ENCODE peak calls at places on chromosome 22, in six cellular contexts. One of them, this sample, is unnamed.

GRCh38 chr22:50437511-50438304 is 37.1 kb downstream of the SBF1 start:
- DNase-seq in ACHN: no peak
- DNase-seq in LHCN-M2: no peak
- DNase-seq in HFFc6: no peak
- DNase-seq in stimulated activated CD4-positive, alpha-beta T cell treated with anti-CD3 and anti-CD28 coated beads, Interleukin-1b, Interleukin-23, amount 100 ng/mL, for 4 hours: no peak
- DNase-seq in NCI-H1417: no peak
- DNase-seq in this sample: no peak

GRCh38 chr22:20217563-20217962 is 50.6 kb downstream of the RTN4R start:
- DNase-seq in ACHN: no peak
- DNase-seq in LHCN-M2: no peak
- DNase-seq in HFFc6: no peak
- DNase-seq in stimulated activated CD4-positive, alpha-beta T cell treated with anti-CD3 and anti-CD28 coated beads, Interleukin-1b, Interleukin-23, amount 100 ng/mL, for 4 hours: no peak
- DNase-seq in NCI-H1417: no peak
- DNase-seq in this sample: no peak

GRCh38 chr22:48154169-48154942 is 1391.9 kb downstream of the TBC1D22A start:
- DNase-seq in ACHN: no peak
- DNase-seq in LHCN-M2: no peak
- DNase-seq in HFFc6: no peak
- DNase-seq in stimulated activated CD4-positive, alpha-beta T cell treated with anti-CD3 and anti-CD28 coated beads, Interleukin-1b, Interleukin-23, amount 100 ng/mL, for 4 hours: no peak
- DNase-seq in NCI-H1417: no peak
- DNase-seq in this sample: no peak

GRCh38 chr22:36022162-36022561 is 6.5 kb downstream of the RBFOX2 start:
- DNase-seq in ACHN: no peak
- DNase-seq in LHCN-M2: peak
- DNase-seq in HFFc6: peak
- DNase-seq in stimulated activated CD4-positive, alpha-beta T cell treated with anti-CD3 and anti-CD28 coated beads, Interleukin-1b, Interleukin-23, amount 100 ng/mL, for 4 hours: no peak
- DNase-seq in NCI-H1417: no peak
- DNase-seq in this sample: no peak

GRCh38 chr22:42410708-42411107 is 21.5 kb downstream of the NFAM1 start:
- DNase-seq in ACHN: no peak
- DNase-seq in LHCN-M2: no peak
- DNase-seq in HFFc6: no peak
- DNase-seq in stimulated activated CD4-positive, alpha-beta T cell treated with anti-CD3 and anti-CD28 coated beads, Interleukin-1b, Interleukin-23, amount 100 ng/mL, for 4 hours: no peak
- DNase-seq in NCI-H1417: no peak
- DNase-seq in this sample: no peak

GRCh38 chr22:37353839-37354238 is 71.5 kb downstream of the CYTH4 start:
- DNase-seq in ACHN: peak
- DNase-seq in LHCN-M2: peak
- DNase-seq in HFFc6: no peak
- DNase-seq in stimulated activated CD4-positive, alpha-beta T cell treated with anti-CD3 and anti-CD28 coated beads, Interleukin-1b, Interleukin-23, amount 100 ng/mL, for 4 hours: no peak
- DNase-seq in NCI-H1417: no peak
- DNase-seq in this sample: peak

GRCh38 chr22:38719196-38719595 is 13.5 kb downstream of the GTPBP1 start:
- DNase-seq in ACHN: no peak
- DNase-seq in LHCN-M2: no peak
- DNase-seq in HFFc6: no peak
- DNase-seq in stimulated activated CD4-positive, alpha-beta T cell treated with anti-CD3 and anti-CD28 coated beads, Interleukin-1b, Interleukin-23, amount 100 ng/mL, for 4 hours: no peak
- DNase-seq in NCI-H1417: no peak
- DNase-seq in this sample: no peak

GRCh38 chr22:32685527-32685926 is 116.0 kb upstream of the TIMP3 start:
- DNase-seq in ACHN: no peak
- DNase-seq in LHCN-M2: no peak
- DNase-seq in HFFc6: no peak
- DNase-seq in stimulated activated CD4-positive, alpha-beta T cell treated with anti-CD3 and anti-CD28 coated beads, Interleukin-1b, Interleukin-23, amount 100 ng/mL, for 4 hours: no peak
- DNase-seq in NCI-H1417: no peak
- DNase-seq in this sample: no peak

GRCh38 chr22:36767035-36767775 is 8.7 kb downstream of the IFT27 start:
- DNase-seq in ACHN: no peak
- DNase-seq in LHCN-M2: no peak
- DNase-seq in HFFc6: no peak
- DNase-seq in stimulated activated CD4-positive, alpha-beta T cell treated with anti-CD3 and anti-CD28 coated beads, Interleukin-1b, Interleukin-23, amount 100 ng/mL, for 4 hours: no peak
- DNase-seq in NCI-H1417: no peak
- DNase-seq in this sample: no peak

GRCh38 chr22:45742866-45743450 is 71.3 kb downstream of the ATXN10 start:
- DNase-seq in ACHN: no peak
- DNase-seq in LHCN-M2: peak
- DNase-seq in HFFc6: no peak
- DNase-seq in stimulated activated CD4-positive, alpha-beta T cell treated with anti-CD3 and anti-CD28 coated beads, Interleukin-1b, Interleukin-23, amount 100 ng/mL, for 4 hours: no peak
- DNase-seq in NCI-H1417: no peak
- DNase-seq in this sample: no peak

GRCh38 chr22:26021516-26021915 is 147.7 kb upstream of the SEZ6L start:
- DNase-seq in ACHN: no peak
- DNase-seq in LHCN-M2: no peak
- DNase-seq in HFFc6: no peak
- DNase-seq in stimulated activated CD4-positive, alpha-beta T cell treated with anti-CD3 and anti-CD28 coated beads, Interleukin-1b, Interleukin-23, amount 100 ng/mL, for 4 hours: no peak
- DNase-seq in NCI-H1417: no peak
- DNase-seq in this sample: no peak

GRCh38 chr22:48685767-48686166 is 1141.9 kb downstream of the BRD1 start:
- DNase-seq in ACHN: no peak
- DNase-seq in LHCN-M2: no peak
- DNase-seq in HFFc6: no peak
- DNase-seq in stimulated activated CD4-positive, alpha-beta T cell treated with anti-CD3 and anti-CD28 coated beads, Interleukin-1b, Interleukin-23, amount 100 ng/mL, for 4 hours: no peak
- DNase-seq in NCI-H1417: no peak
- DNase-seq in this sample: no peak

GRCh38 chr22:41966607-41967240 is 2.5 kb upstream of the SEPTIN3 start:
- DNase-seq in ACHN: peak
- DNase-seq in LHCN-M2: peak
- DNase-seq in HFFc6: peak
- DNase-seq in stimulated activated CD4-positive, alpha-beta T cell treated with anti-CD3 and anti-CD28 coated beads, Interleukin-1b, Interleukin-23, amount 100 ng/mL, for 4 hours: no peak
- DNase-seq in NCI-H1417: no peak
- DNase-seq in this sample: peak

GRCh38 chr22:40857309-40857851 is 432 bp downstream of the XPNPEP3 start:
- DNase-seq in ACHN: peak
- DNase-seq in LHCN-M2: no peak
- DNase-seq in HFFc6: no peak
- DNase-seq in stimulated activated CD4-positive, alpha-beta T cell treated with anti-CD3 and anti-CD28 coated beads, Interleukin-1b, Interleukin-23, amount 100 ng/mL, for 4 hours: no peak
- DNase-seq in NCI-H1417: no peak
- DNase-seq in this sample: no peak

GRCh38 chr22:31676700-31677099 is 14.7 kb upstream of the PISD start:
- DNase-seq in ACHN: peak
- DNase-seq in LHCN-M2: peak
- DNase-seq in HFFc6: peak
- DNase-seq in stimulated activated CD4-positive, alpha-beta T cell treated with anti-CD3 and anti-CD28 coated beads, Interleukin-1b, Interleukin-23, amount 100 ng/mL, for 4 hours: peak
- DNase-seq in NCI-H1417: peak
- DNase-seq in this sample: no peak

GRCh38 chr22:46993626-46994025 is 231.2 kb downstream of the TBC1D22A start:
- DNase-seq in ACHN: no peak
- DNase-seq in LHCN-M2: no peak
- DNase-seq in HFFc6: no peak
- DNase-seq in stimulated activated CD4-positive, alpha-beta T cell treated with anti-CD3 and anti-CD28 coated beads, Interleukin-1b, Interleukin-23, amount 100 ng/mL, for 4 hours: no peak
- DNase-seq in NCI-H1417: no peak
- DNase-seq in this sample: no peak

GRCh38 chr22:50703726-50704509 is 31.3 kb downstream of the SHANK3 start:
- DNase-seq in ACHN: no peak
- DNase-seq in LHCN-M2: no peak
- DNase-seq in HFFc6: no peak
- DNase-seq in stimulated activated CD4-positive, alpha-beta T cell treated with anti-CD3 and anti-CD28 coated beads, Interleukin-1b, Interleukin-23, amount 100 ng/mL, for 4 hours: no peak
- DNase-seq in NCI-H1417: no peak
- DNase-seq in this sample: no peak

GRCh38 chr22:19497245-19497644 is 17.5 kb downstream of the CDC45 start:
- DNase-seq in ACHN: no peak
- DNase-seq in LHCN-M2: peak
- DNase-seq in HFFc6: peak
- DNase-seq in stimulated activated CD4-positive, alpha-beta T cell treated with anti-CD3 and anti-CD28 coated beads, Interleukin-1b, Interleukin-23, amount 100 ng/mL, for 4 hours: no peak
- DNase-seq in NCI-H1417: no peak
- DNase-seq in this sample: peak

GRCh38 chr22:32701021-32701420 is 100.5 kb upstream of the TIMP3 start:
- DNase-seq in ACHN: no peak
- DNase-seq in LHCN-M2: no peak
- DNase-seq in HFFc6: no peak
- DNase-seq in stimulated activated CD4-positive, alpha-beta T cell treated with anti-CD3 and anti-CD28 coated beads, Interleukin-1b, Interleukin-23, amount 100 ng/mL, for 4 hours: no peak
- DNase-seq in NCI-H1417: no peak
- DNase-seq in this sample: no peak

GRCh38 chr22:42340695-42341383 is 70.4 kb upstream of the TCF20 start:
- DNase-seq in ACHN: no peak
- DNase-seq in LHCN-M2: no peak
- DNase-seq in HFFc6: no peak
- DNase-seq in stimulated activated CD4-positive, alpha-beta T cell treated with anti-CD3 and anti-CD28 coated beads, Interleukin-1b, Interleukin-23, amount 100 ng/mL, for 4 hours: no peak
- DNase-seq in NCI-H1417: peak
- DNase-seq in this sample: no peak

GRCh38 chr22:37187552-37187890 is 526 bp downstream of the C1QTNF6 start:
- DNase-seq in ACHN: peak
- DNase-seq in LHCN-M2: peak
- DNase-seq in HFFc6: peak
- DNase-seq in stimulated activated CD4-positive, alpha-beta T cell treated with anti-CD3 and anti-CD28 coated beads, Interleukin-1b, Interleukin-23, amount 100 ng/mL, for 4 hours: no peak
- DNase-seq in NCI-H1417: no peak
- DNase-seq in this sample: peak

GRCh38 chr22:40603088-40603605 is 33.4 kb downstream of the MRTFA start:
- DNase-seq in ACHN: no peak
- DNase-seq in LHCN-M2: peak
- DNase-seq in HFFc6: peak
- DNase-seq in stimulated activated CD4-positive, alpha-beta T cell treated with anti-CD3 and anti-CD28 coated beads, Interleukin-1b, Interleukin-23, amount 100 ng/mL, for 4 hours: no peak
- DNase-seq in NCI-H1417: no peak
- DNase-seq in this sample: peak

GRCh38 chr22:20178075-20178921 is 27.4 kb upstream of the CCDC188 start:
- DNase-seq in ACHN: no peak
- DNase-seq in LHCN-M2: no peak
- DNase-seq in HFFc6: no peak
- DNase-seq in stimulated activated CD4-positive, alpha-beta T cell treated with anti-CD3 and anti-CD28 coated beads, Interleukin-1b, Interleukin-23, amount 100 ng/mL, for 4 hours: no peak
- DNase-seq in NCI-H1417: no peak
- DNase-seq in this sample: no peak

GRCh38 chr22:35540600-35541253 is at the start of gene RASD2:
- DNase-seq in ACHN: peak
- DNase-seq in LHCN-M2: no peak
- DNase-seq in HFFc6: no peak
- DNase-seq in stimulated activated CD4-positive, alpha-beta T cell treated with anti-CD3 and anti-CD28 coated beads, Interleukin-1b, Interleukin-23, amount 100 ng/mL, for 4 hours: peak
- DNase-seq in NCI-H1417: no peak
- DNase-seq in this sample: peak

GRCh38 chr22:49328076-49328475 is 499.6 kb downstream of the BRD1 start:
- DNase-seq in ACHN: no peak
- DNase-seq in LHCN-M2: no peak
- DNase-seq in HFFc6: no peak
- DNase-seq in stimulated activated CD4-positive, alpha-beta T cell treated with anti-CD3 and anti-CD28 coated beads, Interleukin-1b, Interleukin-23, amount 100 ng/mL, for 4 hours: no peak
- DNase-seq in NCI-H1417: no peak
- DNase-seq in this sample: no peak

GRCh38 chr22:26398741-26399153 is 30.3 kb upstream of the ASPHD2 start:
- DNase-seq in ACHN: peak
- DNase-seq in LHCN-M2: peak
- DNase-seq in HFFc6: peak
- DNase-seq in stimulated activated CD4-positive, alpha-beta T cell treated with anti-CD3 and anti-CD28 coated beads, Interleukin-1b, Interleukin-23, amount 100 ng/mL, for 4 hours: peak
- DNase-seq in NCI-H1417: peak
- DNase-seq in this sample: peak

GRCh38 chr22:35604671-35605457 is 12.3 kb downstream of the MB start:
- DNase-seq in ACHN: no peak
- DNase-seq in LHCN-M2: no peak
- DNase-seq in HFFc6: no peak
- DNase-seq in stimulated activated CD4-positive, alpha-beta T cell treated with anti-CD3 and anti-CD28 coated beads, Interleukin-1b, Interleukin-23, amount 100 ng/mL, for 4 hours: no peak
- DNase-seq in NCI-H1417: no peak
- DNase-seq in this sample: peak

This sample was measured in RCC 7860.